ENCODE peak calls at places on chromosomes 7 and 10, in eight cellular contexts. One of them, this sample, is unnamed.

GRCh38 chr7:132049462-132050304 is 493.3 kb upstream of the PODXL start:
- DNase-seq in AG09309: no peak
- DNase-seq in AG09319: no peak
- DNase-seq in SK-N-SH: no peak
- DNase-seq in fibroblast of mammary gland: peak; percentile 31
- DNase-seq in GM06990: no peak
- DNase-seq in pancreas: peak; percentile 70
- DNase-seq in right lobe of liver: no peak
- DNase-seq in this sample: no peak

GRCh38 chr7:151244156-151244870 is 4.2 kb downstream of the SMARCD3 start:
- DNase-seq in AG09309: no peak
- DNase-seq in SK-N-SH: peak; percentile 93
- DNase-seq in GM06990: no peak
- DNase-seq in right lobe of liver: no peak
- DNase-seq in AG09319: no peak
- DNase-seq in pancreas: peak; percentile 68
- DNase-seq in fibroblast of mammary gland: peak; percentile 61
- DNase-seq in this sample: no peak

GRCh38 chr7:121545418-121545817 is 149.3 kb upstream of the FAM3C start:
- DNase-seq in right lobe of liver: no peak
- DNase-seq in SK-N-SH: no peak
- DNase-seq in AG09309: no peak
- DNase-seq in GM06990: no peak
- DNase-seq in fibroblast of mammary gland: no peak
- DNase-seq in AG09319: no peak
- DNase-seq in pancreas: no peak
- DNase-seq in this sample: no peak

GRCh38 chr10:71748671-71749191 is 24.6 kb downstream of the VSIR start:
- DNase-seq in AG09319: no peak
- DNase-seq in AG09309: no peak
- DNase-seq in SK-N-SH: peak; percentile 55
- DNase-seq in pancreas: peak; percentile 56
- DNase-seq in right lobe of liver: peak; percentile 70
- DNase-seq in GM06990: peak; percentile 65
- DNase-seq in fibroblast of mammary gland: no peak
- DNase-seq in this sample: no peak

GRCh38 chr7:47557317-47557985 is 24.5 kb downstream of the TNS3 start:
- DNase-seq in SK-N-SH: no peak
- DNase-seq in AG09319: no peak
- DNase-seq in right lobe of liver: no peak
- DNase-seq in fibroblast of mammary gland: peak; percentile 81
- DNase-seq in pancreas: no peak
- DNase-seq in GM06990: no peak
- DNase-seq in AG09309: no peak
- DNase-seq in this sample: no peak

GRCh38 chr10:71010730-71011129 is 122.4 kb upstream of the PCBD1 start:
- DNase-seq in AG09319: no peak
- DNase-seq in pancreas: no peak
- DNase-seq in AG09309: no peak
- DNase-seq in SK-N-SH: no peak
- DNase-seq in right lobe of liver: no peak
- DNase-seq in fibroblast of mammary gland: no peak
- DNase-seq in GM06990: no peak
- DNase-seq in this sample: no peak

GRCh38 chr10:94963901-94964300 is 25.4 kb downstream of the CYP2C9 start:
- DNase-seq in AG09309: no peak
- DNase-seq in SK-N-SH: peak; percentile 7
- DNase-seq in AG09319: no peak
- DNase-seq in GM06990: no peak
- DNase-seq in right lobe of liver: no peak
- DNase-seq in fibroblast of mammary gland: peak; percentile 22
- DNase-seq in pancreas: no peak
- DNase-seq in this sample: no peak

GRCh38 chr7:29970158-29970557 is 19.4 kb downstream of the SCRN1 start:
- DNase-seq in GM06990: no peak
- DNase-seq in AG09309: no peak
- DNase-seq in pancreas: no peak
- DNase-seq in SK-N-SH: no peak
- DNase-seq in right lobe of liver: no peak
- DNase-seq in fibroblast of mammary gland: peak; percentile 8
- DNase-seq in AG09319: no peak
- DNase-seq in this sample: peak; percentile 53

GRCh38 chr7:45456747-45457146 is 117.4 kb upstream of the ADCY1 start:
- DNase-seq in SK-N-SH: no peak
- DNase-seq in AG09319: peak; percentile 22
- DNase-seq in GM06990: no peak
- DNase-seq in fibroblast of mammary gland: peak; percentile 83
- DNase-seq in AG09309: no peak
- DNase-seq in right lobe of liver: no peak
- DNase-seq in pancreas: no peak
- DNase-seq in this sample: no peak

GRCh38 chr7:70040971-70041766 is 442.9 kb downstream of the AUTS2 start:
- DNase-seq in fibroblast of mammary gland: peak; percentile 65
- DNase-seq in AG09319: no peak
- DNase-seq in GM06990: no peak
- DNase-seq in pancreas: no peak
- DNase-seq in AG09309: no peak
- DNase-seq in SK-N-SH: no peak
- DNase-seq in right lobe of liver: no peak
- DNase-seq in this sample: no peak

GRCh38 chr7:157310676-157311185 is 26.1 kb upstream of the DNAJB6 start:
- DNase-seq in pancreas: no peak
- DNase-seq in SK-N-SH: peak; percentile 5
- DNase-seq in fibroblast of mammary gland: no peak
- DNase-seq in AG09309: no peak
- DNase-seq in right lobe of liver: no peak
- DNase-seq in AG09319: no peak
- DNase-seq in GM06990: no peak
- DNase-seq in this sample: no peak

GRCh38 chr10:12873172-12873571 is 128.3 kb downstream of the CCDC3 start:
- DNase-seq in AG09309: no peak
- DNase-seq in fibroblast of mammary gland: no peak
- DNase-seq in right lobe of liver: no peak
- DNase-seq in AG09319: no peak
- DNase-seq in pancreas: no peak
- DNase-seq in SK-N-SH: no peak
- DNase-seq in GM06990: no peak
- DNase-seq in this sample: no peak

GRCh38 chr7:155346285-155346684 is 48.6 kb downstream of the INSIG1 start:
- DNase-seq in pancreas: no peak
- DNase-seq in right lobe of liver: no peak
- DNase-seq in AG09309: no peak
- DNase-seq in GM06990: no peak
- DNase-seq in fibroblast of mammary gland: no peak
- DNase-seq in AG09319: no peak
- DNase-seq in SK-N-SH: no peak
- DNase-seq in this sample: no peak

GRCh38 chr10:97120370-97120769 is 65.4 kb downstream of the SLIT1 start:
- DNase-seq in GM06990: no peak
- DNase-seq in pancreas: peak; percentile 39
- DNase-seq in right lobe of liver: no peak
- DNase-seq in SK-N-SH: no peak
- DNase-seq in fibroblast of mammary gland: no peak
- DNase-seq in AG09319: no peak
- DNase-seq in AG09309: no peak
- DNase-seq in this sample: no peak

GRCh38 chr10:97116534-97117162 is 69.1 kb downstream of the SLIT1 start:
- DNase-seq in pancreas: no peak
- DNase-seq in SK-N-SH: no peak
- DNase-seq in fibroblast of mammary gland: no peak
- DNase-seq in AG09319: no peak
- DNase-seq in GM06990: no peak
- DNase-seq in AG09309: no peak
- DNase-seq in right lobe of liver: no peak
- DNase-seq in this sample: no peak

GRCh38 chr10:97119058-97119832 is 66.5 kb downstream of the SLIT1 start:
- DNase-seq in AG09319: no peak
- DNase-seq in SK-N-SH: peak; percentile 43
- DNase-seq in fibroblast of mammary gland: no peak
- DNase-seq in AG09309: no peak
- DNase-seq in GM06990: no peak
- DNase-seq in pancreas: peak; percentile 6
- DNase-seq in right lobe of liver: no peak
- DNase-seq in this sample: no peak

GRCh38 chr10:97115846-97116245 is 69.9 kb downstream of the SLIT1 start:
- DNase-seq in AG09309: no peak
- DNase-seq in SK-N-SH: no peak
- DNase-seq in right lobe of liver: no peak
- DNase-seq in AG09319: no peak
- DNase-seq in fibroblast of mammary gland: no peak
- DNase-seq in pancreas: no peak
- DNase-seq in GM06990: no peak
- DNase-seq in this sample: no peak

GRCh38 chr10:97117372-97117771 is 68.4 kb downstream of the SLIT1 start:
- DNase-seq in pancreas: no peak
- DNase-seq in fibroblast of mammary gland: peak; percentile 5
- DNase-seq in SK-N-SH: no peak
- DNase-seq in AG09309: no peak
- DNase-seq in GM06990: no peak
- DNase-seq in right lobe of liver: no peak
- DNase-seq in AG09319: no peak
- DNase-seq in this sample: no peak
- TF ChIP-seq CTCF in pancreas: no peak
- TF ChIP-seq CTCF in fibroblast of mammary gland: peak; percentile 23
- TF ChIP-seq CTCF in SK-N-SH: no peak
- TF ChIP-seq CTCF in AG09309: peak; percentile 27
- TF ChIP-seq CTCF in GM06990: peak; percentile 50
- TF ChIP-seq CTCF in right lobe of liver: peak; percentile 45
- TF ChIP-seq CTCF in AG09319: no peak
- TF ChIP-seq CTCF in this sample: no peak

GRCh38 chr10:3790858-3791257 is 5.8 kb upstream of the KLF6 start:
- DNase-seq in AG09319: no peak
- DNase-seq in pancreas: no peak
- DNase-seq in fibroblast of mammary gland: no peak
- DNase-seq in right lobe of liver: no peak
- DNase-seq in AG09309: no peak
- DNase-seq in SK-N-SH: no peak
- DNase-seq in GM06990: no peak
- DNase-seq in this sample: no peak
- TF ChIP-seq CTCF in AG09319: no peak
- TF ChIP-seq CTCF in pancreas: no peak
- TF ChIP-seq CTCF in fibroblast of mammary gland: no peak
- TF ChIP-seq CTCF in right lobe of liver: no peak
- TF ChIP-seq CTCF in AG09309: no peak
- TF ChIP-seq CTCF in SK-N-SH: no peak
- TF ChIP-seq CTCF in GM06990: no peak
- TF ChIP-seq CTCF in this sample: no peak

GRCh38 chr10:98852686-98853085 is 383.0 kb downstream of the HPSE2 start:
- DNase-seq in GM06990: no peak
- DNase-seq in SK-N-SH: no peak
- DNase-seq in AG09319: no peak
- DNase-seq in right lobe of liver: no peak
- DNase-seq in fibroblast of mammary gland: peak; percentile 1
- DNase-seq in pancreas: no peak
- DNase-seq in AG09309: no peak
- DNase-seq in this sample: no peak

GRCh38 chr10:98846787-98847186 is 388.9 kb downstream of the HPSE2 start:
- DNase-seq in AG09319: no peak
- DNase-seq in fibroblast of mammary gland: no peak
- DNase-seq in AG09309: no peak
- DNase-seq in SK-N-SH: no peak
- DNase-seq in GM06990: no peak
- DNase-seq in right lobe of liver: no peak
- DNase-seq in pancreas: no peak
- DNase-seq in this sample: no peak

GRCh38 chr10:98848361-98848760 is 387.3 kb downstream of the HPSE2 start:
- DNase-seq in pancreas: no peak
- DNase-seq in right lobe of liver: no peak
- DNase-seq in SK-N-SH: no peak
- DNase-seq in AG09309: no peak
- DNase-seq in GM06990: no peak
- DNase-seq in AG09319: no peak
- DNase-seq in fibroblast of mammary gland: peak; percentile 1
- DNase-seq in this sample: no peak
- TF ChIP-seq CTCF in pancreas: no peak
- TF ChIP-seq CTCF in right lobe of liver: no peak
- TF ChIP-seq CTCF in SK-N-SH: no peak
- TF ChIP-seq CTCF in AG09309: no peak
- TF ChIP-seq CTCF in GM06990: no peak
- TF ChIP-seq CTCF in AG09319: no peak
- TF ChIP-seq CTCF in fibroblast of mammary gland: no peak
- TF ChIP-seq CTCF in this sample: no peak

GRCh38 chr7:2315787-2316186 is 1.5 kb upstream of the SNX8 start:
- DNase-seq in pancreas: no peak
- DNase-seq in AG09319: no peak
- DNase-seq in SK-N-SH: no peak
- DNase-seq in right lobe of liver: no peak
- DNase-seq in GM06990: no peak
- DNase-seq in AG09309: no peak
- DNase-seq in fibroblast of mammary gland: no peak
- DNase-seq in this sample: no peak

GRCh38 chr7:2316578-2316977 is 2.3 kb upstream of the SNX8 start:
- DNase-seq in GM06990: no peak
- DNase-seq in AG09309: no peak
- DNase-seq in right lobe of liver: no peak
- DNase-seq in SK-N-SH: no peak
- DNase-seq in fibroblast of mammary gland: no peak
- DNase-seq in pancreas: no peak
- DNase-seq in AG09319: no peak
- DNase-seq in this sample: no peak

GRCh38 chr7:2317556-2318293 is 3.5 kb upstream of the SNX8 start:
- DNase-seq in AG09309: no peak
- DNase-seq in fibroblast of mammary gland: no peak
- DNase-seq in GM06990: no peak
- DNase-seq in AG09319: no peak
- DNase-seq in pancreas: no peak
- DNase-seq in right lobe of liver: no peak
- DNase-seq in SK-N-SH: no peak
- DNase-seq in this sample: no peak

GRCh38 chr7:2325028-2325625 is 10.9 kb upstream of the SNX8 start:
- DNase-seq in AG09309: no peak
- DNase-seq in AG09319: no peak
- DNase-seq in fibroblast of mammary gland: no peak
- DNase-seq in GM06990: no peak
- DNase-seq in right lobe of liver: no peak
- DNase-seq in SK-N-SH: no peak
- DNase-seq in pancreas: no peak
- DNase-seq in this sample: no peak

GRCh38 chr7:2321020-2321419 is 6.8 kb upstream of the SNX8 start:
- DNase-seq in GM06990: no peak
- DNase-seq in fibroblast of mammary gland: no peak
- DNase-seq in SK-N-SH: no peak
- DNase-seq in AG09309: no peak
- DNase-seq in right lobe of liver: no peak
- DNase-seq in pancreas: no peak
- DNase-seq in AG09319: no peak
- DNase-seq in this sample: no peak
- TF ChIP-seq CTCF in GM06990: no peak
- TF ChIP-seq CTCF in fibroblast of mammary gland: peak; percentile 14
- TF ChIP-seq CTCF in SK-N-SH: no peak
- TF ChIP-seq CTCF in AG09309: no peak
- TF ChIP-seq CTCF in right lobe of liver: no peak
- TF ChIP-seq CTCF in pancreas: no peak
- TF ChIP-seq CTCF in AG09319: peak; percentile 19
- TF ChIP-seq CTCF in this sample: peak; percentile 16

GRCh38 chr7:148967032-148967372 is 61.3 kb downstream of the PDIA4 start:
- DNase-seq in fibroblast of mammary gland: no peak
- DNase-seq in pancreas: no peak
- DNase-seq in GM06990: no peak
- DNase-seq in right lobe of liver: no peak
- DNase-seq in AG09319: no peak
- DNase-seq in AG09309: no peak
- DNase-seq in SK-N-SH: no peak
- DNase-seq in this sample: no peak
- TF ChIP-seq CTCF in fibroblast of mammary gland: no peak
- TF ChIP-seq CTCF in pancreas: peak; percentile 4
- TF ChIP-seq CTCF in GM06990: no peak
- TF ChIP-seq CTCF in right lobe of liver: no peak
- TF ChIP-seq CTCF in AG09319: no peak
- TF ChIP-seq CTCF in AG09309: no peak
- TF ChIP-seq CTCF in SK-N-SH: no peak
- TF ChIP-seq CTCF in this sample: no peak

This sample was measured in osteocyte.